ENCODE peak calls at places on chromosomes 6 and 20, in seven cellular contexts. One of them, this sample, is unnamed.

GRCh38 chr6:91079939-91080338 is 493.1 kb upstream of the MAP3K7 start:
- DNase-seq in CD4-positive, alpha-beta T cell: no peak
- DNase-seq in HFF-Myc: no peak
- DNase-seq in IMR-90: no peak
- DNase-seq in AG04449: no peak
- DNase-seq in BE2C: peak; percentile 10
- DNase-seq in Peyer's patch: no peak
- DNase-seq in this sample: no peak

GRCh38 chr6:150685860-150686259 is 86.2 kb downstream of the PLEKHG1 start:
- DNase-seq in CD4-positive, alpha-beta T cell: peak; percentile 38
- DNase-seq in HFF-Myc: no peak
- DNase-seq in IMR-90: peak; percentile 1
- DNase-seq in AG04449: no peak
- DNase-seq in BE2C: peak; percentile 50
- DNase-seq in Peyer's patch: peak; percentile 71
- DNase-seq in this sample: peak; percentile 69

GRCh38 chr6:148289153-148289552 is 53.5 kb upstream of the SASH1 start:
- DNase-seq in CD4-positive, alpha-beta T cell: no peak
- DNase-seq in HFF-Myc: no peak
- DNase-seq in IMR-90: no peak
- DNase-seq in AG04449: no peak
- DNase-seq in BE2C: no peak
- DNase-seq in Peyer's patch: no peak
- DNase-seq in this sample: no peak

GRCh38 chr6:41023114-41023513 is 15.9 kb downstream of the UNC5CL start:
- DNase-seq in CD4-positive, alpha-beta T cell: no peak
- DNase-seq in HFF-Myc: no peak
- DNase-seq in IMR-90: no peak
- DNase-seq in AG04449: no peak
- DNase-seq in BE2C: no peak
- DNase-seq in Peyer's patch: no peak
- DNase-seq in this sample: no peak

GRCh38 chr6:34816635-34817301 is 24.9 kb downstream of the BLTP3A start:
- DNase-seq in CD4-positive, alpha-beta T cell: no peak
- DNase-seq in HFF-Myc: no peak
- DNase-seq in IMR-90: no peak
- DNase-seq in AG04449: no peak
- DNase-seq in BE2C: no peak
- DNase-seq in Peyer's patch: no peak
- DNase-seq in this sample: no peak

GRCh38 chr20:44643596-44644383 is 7.7 kb downstream of the ADA start:
- DNase-seq in CD4-positive, alpha-beta T cell: peak; percentile 49
- DNase-seq in HFF-Myc: peak; percentile 59
- DNase-seq in IMR-90: peak; percentile 80
- DNase-seq in AG04449: peak; percentile 28
- DNase-seq in BE2C: peak; percentile 49
- DNase-seq in Peyer's patch: peak; percentile 76
- DNase-seq in this sample: no peak

GRCh38 chr6:79048611-79049010 is 29.4 kb downstream of the PHIP start:
- DNase-seq in CD4-positive, alpha-beta T cell: no peak
- DNase-seq in HFF-Myc: peak; percentile 15
- DNase-seq in IMR-90: peak; percentile 31
- DNase-seq in AG04449: no peak
- DNase-seq in BE2C: peak; percentile 43
- DNase-seq in Peyer's patch: no peak
- DNase-seq in this sample: no peak

GRCh38 chr20:62557425-62557824 is 81.6 kb upstream of the GATA5 start:
- DNase-seq in CD4-positive, alpha-beta T cell: no peak
- DNase-seq in HFF-Myc: no peak
- DNase-seq in IMR-90: no peak
- DNase-seq in AG04449: no peak
- DNase-seq in BE2C: no peak
- DNase-seq in Peyer's patch: no peak
- DNase-seq in this sample: no peak

GRCh38 chr6:81863123-81863522 is 110.6 kb upstream of the TENT5A start:
- DNase-seq in CD4-positive, alpha-beta T cell: no peak
- DNase-seq in HFF-Myc: no peak
- DNase-seq in IMR-90: no peak
- DNase-seq in AG04449: no peak
- DNase-seq in BE2C: no peak
- DNase-seq in Peyer's patch: no peak
- DNase-seq in this sample: no peak

GRCh38 chr6:125002090-125002741 is 40.0 kb downstream of the RNF217 start:
- DNase-seq in CD4-positive, alpha-beta T cell: no peak
- DNase-seq in HFF-Myc: no peak
- DNase-seq in IMR-90: peak; percentile 30
- DNase-seq in AG04449: no peak
- DNase-seq in BE2C: no peak
- DNase-seq in Peyer's patch: no peak
- DNase-seq in this sample: no peak

GRCh38 chr6:4069199-4069598 is 9.7 kb downstream of the FAM217A start:
- DNase-seq in CD4-positive, alpha-beta T cell: no peak
- DNase-seq in HFF-Myc: no peak
- DNase-seq in IMR-90: no peak
- DNase-seq in AG04449: no peak
- DNase-seq in BE2C: no peak
- DNase-seq in Peyer's patch: no peak
- DNase-seq in this sample: no peak
- TF ChIP-seq CTCF in CD4-positive, alpha-beta T cell: no peak
- TF ChIP-seq CTCF in HFF-Myc: no peak
- TF ChIP-seq CTCF in IMR-90: no peak
- TF ChIP-seq CTCF in AG04449: no peak
- TF ChIP-seq CTCF in BE2C: no peak
- TF ChIP-seq CTCF in Peyer's patch: no peak
- TF ChIP-seq CTCF in this sample: no peak

GRCh38 chr6:117265425-117266266 is at the start of gene VGLL2:
- DNase-seq in CD4-positive, alpha-beta T cell: no peak
- DNase-seq in HFF-Myc: no peak
- DNase-seq in IMR-90: peak; percentile 18
- DNase-seq in AG04449: no peak
- DNase-seq in BE2C: peak; percentile 39
- DNase-seq in Peyer's patch: no peak
- DNase-seq in this sample: peak; percentile 25

GRCh38 chr6:117269649-117270120 is 4.3 kb downstream of the VGLL2 start:
- DNase-seq in CD4-positive, alpha-beta T cell: no peak
- DNase-seq in HFF-Myc: no peak
- DNase-seq in IMR-90: no peak
- DNase-seq in AG04449: no peak
- DNase-seq in BE2C: no peak
- DNase-seq in Peyer's patch: no peak
- DNase-seq in this sample: no peak

GRCh38 chr6:117266948-117267347 is 1.6 kb downstream of the VGLL2 start:
- DNase-seq in CD4-positive, alpha-beta T cell: no peak
- DNase-seq in HFF-Myc: no peak
- DNase-seq in IMR-90: no peak
- DNase-seq in AG04449: no peak
- DNase-seq in BE2C: no peak
- DNase-seq in Peyer's patch: no peak
- DNase-seq in this sample: no peak

GRCh38 chr6:117266267-117266797 is 974 bp downstream of the VGLL2 start:
- DNase-seq in CD4-positive, alpha-beta T cell: no peak
- DNase-seq in HFF-Myc: no peak
- DNase-seq in IMR-90: no peak
- DNase-seq in AG04449: no peak
- DNase-seq in BE2C: no peak
- DNase-seq in Peyer's patch: no peak
- DNase-seq in this sample: no peak

DNA sequence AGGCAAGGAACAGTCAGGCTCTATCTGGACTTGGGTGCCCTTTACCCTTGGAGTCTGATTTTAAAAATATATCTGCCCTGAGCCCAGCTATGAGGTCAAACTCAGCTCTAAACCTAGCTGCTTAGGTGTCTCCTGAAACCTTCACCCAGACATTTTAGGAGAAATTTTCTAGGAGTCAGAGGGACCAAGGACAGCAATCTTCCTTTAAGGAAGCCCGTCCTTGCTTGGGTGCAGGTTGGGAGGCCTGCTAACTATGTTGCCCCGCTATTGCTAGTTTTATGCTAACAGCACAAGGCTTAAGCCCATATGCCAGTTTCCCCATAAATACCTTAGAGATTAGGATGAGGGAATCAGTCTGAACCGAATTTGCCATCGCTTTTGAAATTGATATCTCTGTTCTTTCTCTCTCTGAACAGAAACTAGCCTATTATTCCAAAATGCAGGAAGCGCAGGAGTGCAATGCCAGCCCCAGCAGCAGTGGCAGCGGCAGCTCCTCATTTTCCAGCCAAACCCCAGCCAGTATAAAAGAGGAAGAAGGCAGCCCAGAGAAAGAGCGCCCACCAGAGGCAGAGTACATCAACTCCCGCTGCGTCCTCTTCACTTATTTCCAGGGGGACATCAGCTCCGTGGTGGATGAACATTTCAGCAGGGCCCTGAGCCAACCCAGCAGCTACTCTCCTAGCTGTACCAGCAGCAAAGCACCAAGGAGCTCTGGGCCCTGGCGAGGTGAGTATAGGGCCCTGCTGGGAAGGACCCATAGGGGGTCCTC is 2.6 kb downstream of the VGLL2 start:
- DNase-seq in CD4-positive, alpha-beta T cell: no peak
- DNase-seq in HFF-Myc: no peak
- DNase-seq in IMR-90: no peak
- DNase-seq in AG04449: no peak
- DNase-seq in BE2C: no peak
- DNase-seq in Peyer's patch: no peak
- DNase-seq in this sample: peak; percentile 12
- TF ChIP-seq CTCF in CD4-positive, alpha-beta T cell: no peak
- TF ChIP-seq CTCF in HFF-Myc: peak; percentile 5
- TF ChIP-seq CTCF in IMR-90: no peak
- TF ChIP-seq CTCF in AG04449: no peak
- TF ChIP-seq CTCF in BE2C: no peak
- TF ChIP-seq CTCF in Peyer's patch: no peak
- TF ChIP-seq CTCF in this sample: no peak

DNA sequence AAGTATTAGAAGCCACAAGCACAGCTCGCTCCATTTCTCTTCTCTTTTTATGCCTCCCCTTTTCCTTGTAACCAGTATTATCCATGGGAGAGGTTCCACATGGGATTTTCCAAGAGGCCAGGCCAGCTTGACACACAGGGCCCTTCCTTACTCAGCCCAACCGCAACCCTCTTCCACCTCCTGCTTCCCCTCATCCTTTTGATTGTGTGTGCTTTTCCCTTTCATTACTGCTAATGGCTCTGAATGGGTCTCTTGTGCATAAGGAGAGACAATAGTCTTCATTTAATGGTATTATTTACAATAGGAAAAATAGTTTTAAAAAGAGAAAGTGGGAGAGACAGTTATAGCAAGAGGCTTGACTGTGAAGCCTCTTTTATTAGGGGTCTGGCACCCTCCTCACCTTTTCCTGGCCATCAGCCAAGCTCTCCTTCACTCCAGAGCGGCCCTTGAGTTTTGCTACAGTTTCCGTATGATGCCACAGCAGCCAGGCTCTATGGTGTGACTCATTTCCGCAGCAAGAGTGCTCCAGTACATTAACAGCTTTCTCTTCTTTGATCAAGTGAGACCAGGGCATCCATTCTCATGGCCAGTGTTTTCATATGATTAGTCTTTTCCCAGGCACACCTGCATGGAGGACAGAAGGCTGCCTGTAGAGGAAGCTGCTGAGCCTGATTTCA is 579.5 kb downstream of the TFAP2B start:
- DNase-seq in CD4-positive, alpha-beta T cell: no peak
- DNase-seq in HFF-Myc: no peak
- DNase-seq in IMR-90: no peak
- DNase-seq in AG04449: no peak
- DNase-seq in BE2C: peak; percentile 22
- DNase-seq in Peyer's patch: no peak
- DNase-seq in this sample: peak; percentile 8
- TF ChIP-seq CTCF in CD4-positive, alpha-beta T cell: no peak
- TF ChIP-seq CTCF in HFF-Myc: no peak
- TF ChIP-seq CTCF in IMR-90: no peak
- TF ChIP-seq CTCF in AG04449: no peak
- TF ChIP-seq CTCF in BE2C: peak; percentile 5
- TF ChIP-seq CTCF in Peyer's patch: no peak
- TF ChIP-seq CTCF in this sample: no peak

GRCh38 chr20:48656661-48657211 is 171.1 kb downstream of the PREX1 start:
- DNase-seq in CD4-positive, alpha-beta T cell: no peak
- DNase-seq in HFF-Myc: no peak
- DNase-seq in IMR-90: no peak
- DNase-seq in AG04449: no peak
- DNase-seq in BE2C: peak; percentile 73
- DNase-seq in Peyer's patch: no peak
- DNase-seq in this sample: no peak
- TF ChIP-seq CTCF in CD4-positive, alpha-beta T cell: no peak
- TF ChIP-seq CTCF in HFF-Myc: no peak
- TF ChIP-seq CTCF in IMR-90: no peak
- TF ChIP-seq CTCF in AG04449: no peak
- TF ChIP-seq CTCF in BE2C: peak; percentile 58
- TF ChIP-seq CTCF in Peyer's patch: no peak
- TF ChIP-seq CTCF in this sample: no peak

DNA sequence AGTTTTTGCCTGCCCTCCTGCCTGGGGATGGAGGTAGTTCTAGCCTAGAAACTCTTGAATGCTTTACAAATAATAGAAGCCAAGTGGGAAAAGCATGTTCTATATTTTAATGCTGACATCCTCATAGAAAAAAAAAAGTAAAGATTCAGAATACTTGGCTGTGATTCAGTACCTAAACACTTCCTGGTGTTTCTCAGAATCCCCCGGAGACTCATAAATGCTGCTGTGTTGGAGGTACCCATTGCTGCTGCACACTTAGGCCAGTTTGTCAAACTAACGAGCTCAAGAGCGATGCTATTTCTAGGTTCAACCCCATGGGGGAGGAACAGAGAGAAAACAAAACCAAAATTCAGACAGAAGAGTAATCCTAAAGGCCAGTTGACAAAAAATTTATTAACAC is 38.8 kb upstream of the ZFP64 start:
- DNase-seq in CD4-positive, alpha-beta T cell: no peak
- DNase-seq in HFF-Myc: no peak
- DNase-seq in IMR-90: no peak
- DNase-seq in AG04449: peak; percentile 37
- DNase-seq in BE2C: no peak
- DNase-seq in Peyer's patch: no peak
- DNase-seq in this sample: no peak
- TF ChIP-seq CTCF in CD4-positive, alpha-beta T cell: no peak
- TF ChIP-seq CTCF in HFF-Myc: no peak
- TF ChIP-seq CTCF in IMR-90: no peak
- TF ChIP-seq CTCF in AG04449: no peak
- TF ChIP-seq CTCF in BE2C: no peak
- TF ChIP-seq CTCF in Peyer's patch: no peak
- TF ChIP-seq CTCF in this sample: no peak

GRCh38 chr20:1517010-1517409 is 25.8 kb upstream of the SIRPB2 start:
- DNase-seq in CD4-positive, alpha-beta T cell: no peak
- DNase-seq in HFF-Myc: no peak
- DNase-seq in IMR-90: no peak
- DNase-seq in AG04449: no peak
- DNase-seq in BE2C: no peak
- DNase-seq in Peyer's patch: no peak
- DNase-seq in this sample: no peak
- TF ChIP-seq CTCF in CD4-positive, alpha-beta T cell: no peak
- TF ChIP-seq CTCF in HFF-Myc: no peak
- TF ChIP-seq CTCF in IMR-90: no peak
- TF ChIP-seq CTCF in AG04449: no peak
- TF ChIP-seq CTCF in BE2C: no peak
- TF ChIP-seq CTCF in Peyer's patch: no peak
- TF ChIP-seq CTCF in this sample: no peak